ENCODE peak calls at places on chromosome 17, in ten cellular contexts. One of them, this sample, is unnamed.

GRCh38 chr17:16406742-16407674 is 8.4 kb upstream of the TRPV2 start:
- DNase-seq in heart right ventricle: peak; percentile 68
- DNase-seq in heart left ventricle: peak; percentile 79
- DNase-seq in fibroblast of mammary gland: no peak
- DNase-seq in neural crest cell: peak; percentile 59
- DNase-seq in fibroblast of the aortic adventitia: no peak
- DNase-seq in cardiac muscle cell: peak; percentile 60
- DNase-seq in thyroid gland: peak; percentile 41
- DNase-seq in activated B cell treated with CpG ODN at 0.5 μM for 24 hours: no peak
- DNase-seq in H9: peak; percentile 96
- DNase-seq in this sample: peak; percentile 77

GRCh38 chr17:40063034-40063765 is 435 bp downstream of the THRA start:
- DNase-seq in heart right ventricle: peak; percentile 61
- DNase-seq in heart left ventricle: peak; percentile 49
- DNase-seq in fibroblast of mammary gland: no peak
- DNase-seq in neural crest cell: peak; percentile 49
- DNase-seq in fibroblast of the aortic adventitia: no peak
- DNase-seq in cardiac muscle cell: peak; percentile 72
- DNase-seq in thyroid gland: peak; percentile 47
- DNase-seq in activated B cell treated with CpG ODN at 0.5 μM for 24 hours: no peak
- DNase-seq in H9: peak; percentile 83
- DNase-seq in this sample: peak; percentile 69

GRCh38 chr17:48546924-48547838 is 2.3 kb upstream of the HOXB2 start:
- DNase-seq in heart right ventricle: no peak
- DNase-seq in heart left ventricle: no peak
- DNase-seq in fibroblast of mammary gland: no peak
- DNase-seq in neural crest cell: no peak
- DNase-seq in fibroblast of the aortic adventitia: peak; percentile 93
- DNase-seq in cardiac muscle cell: no peak
- DNase-seq in thyroid gland: no peak
- DNase-seq in activated B cell treated with CpG ODN at 0.5 μM for 24 hours: no peak
- DNase-seq in H9: no peak
- DNase-seq in this sample: no peak

GRCh38 chr17:60305141-60305540 is 86.8 kb downstream of the USP32 start:
- DNase-seq in heart right ventricle: no peak
- DNase-seq in heart left ventricle: no peak
- DNase-seq in fibroblast of mammary gland: no peak
- DNase-seq in neural crest cell: no peak
- DNase-seq in fibroblast of the aortic adventitia: no peak
- DNase-seq in cardiac muscle cell: no peak
- DNase-seq in thyroid gland: no peak
- DNase-seq in activated B cell treated with CpG ODN at 0.5 μM for 24 hours: no peak
- DNase-seq in H9: no peak
- DNase-seq in this sample: no peak

GRCh38 chr17:39617446-39618251 is 9.1 kb upstream of the PPP1R1B start:
- DNase-seq in heart right ventricle: peak; percentile 71
- DNase-seq in heart left ventricle: peak; percentile 66
- DNase-seq in fibroblast of mammary gland: peak; percentile 20
- DNase-seq in neural crest cell: no peak
- DNase-seq in fibroblast of the aortic adventitia: peak; percentile 36
- DNase-seq in cardiac muscle cell: peak; percentile 57
- DNase-seq in thyroid gland: peak; percentile 81
- DNase-seq in activated B cell treated with CpG ODN at 0.5 μM for 24 hours: peak; percentile 69
- DNase-seq in H9: no peak
- DNase-seq in this sample: peak; percentile 58

GRCh38 chr17:17824119-17824779 is 12.5 kb downstream of the SREBF1 start:
- DNase-seq in heart right ventricle: no peak
- DNase-seq in heart left ventricle: no peak
- DNase-seq in fibroblast of mammary gland: no peak
- DNase-seq in neural crest cell: no peak
- DNase-seq in fibroblast of the aortic adventitia: no peak
- DNase-seq in cardiac muscle cell: no peak
- DNase-seq in thyroid gland: no peak
- DNase-seq in activated B cell treated with CpG ODN at 0.5 μM for 24 hours: no peak
- DNase-seq in H9: no peak
- DNase-seq in this sample: no peak

GRCh38 chr17:28748852-28749515 is 5.2 kb downstream of the TRAF4 start:
- DNase-seq in heart right ventricle: no peak
- DNase-seq in heart left ventricle: no peak
- DNase-seq in fibroblast of mammary gland: no peak
- DNase-seq in neural crest cell: no peak
- DNase-seq in fibroblast of the aortic adventitia: no peak
- DNase-seq in cardiac muscle cell: no peak
- DNase-seq in thyroid gland: no peak
- DNase-seq in activated B cell treated with CpG ODN at 0.5 μM for 24 hours: no peak
- DNase-seq in H9: peak; percentile 49
- DNase-seq in this sample: no peak

GRCh38 chr17:79659376-79659775 is 48.5 kb upstream of the RBFOX3 start:
- DNase-seq in heart right ventricle: no peak
- DNase-seq in heart left ventricle: no peak
- DNase-seq in fibroblast of mammary gland: no peak
- DNase-seq in neural crest cell: no peak
- DNase-seq in fibroblast of the aortic adventitia: no peak
- DNase-seq in cardiac muscle cell: no peak
- DNase-seq in thyroid gland: no peak
- DNase-seq in activated B cell treated with CpG ODN at 0.5 μM for 24 hours: no peak
- DNase-seq in H9: peak; percentile 17
- DNase-seq in this sample: no peak

GRCh38 chr17:34257299-34257985 is 2.4 kb downstream of the CCL2 start:
- DNase-seq in heart right ventricle: no peak
- DNase-seq in heart left ventricle: no peak
- DNase-seq in fibroblast of mammary gland: no peak
- DNase-seq in neural crest cell: no peak
- DNase-seq in fibroblast of the aortic adventitia: peak; percentile 36
- DNase-seq in cardiac muscle cell: no peak
- DNase-seq in thyroid gland: no peak
- DNase-seq in activated B cell treated with CpG ODN at 0.5 μM for 24 hours: no peak
- DNase-seq in H9: no peak
- DNase-seq in this sample: no peak

GRCh38 chr17:20935740-20936139 is 107.1 kb downstream of the USP22 start:
- DNase-seq in heart right ventricle: no peak
- DNase-seq in heart left ventricle: no peak
- DNase-seq in fibroblast of mammary gland: peak; percentile 85
- DNase-seq in neural crest cell: no peak
- DNase-seq in fibroblast of the aortic adventitia: peak; percentile 81
- DNase-seq in cardiac muscle cell: no peak
- DNase-seq in thyroid gland: no peak
- DNase-seq in activated B cell treated with CpG ODN at 0.5 μM for 24 hours: no peak
- DNase-seq in H9: no peak
- DNase-seq in this sample: no peak

GRCh38 chr17:82913304-82914043 is 73.7 kb upstream of the ZNF750 start:
- DNase-seq in heart right ventricle: no peak
- DNase-seq in heart left ventricle: no peak
- DNase-seq in fibroblast of mammary gland: no peak
- DNase-seq in neural crest cell: no peak
- DNase-seq in fibroblast of the aortic adventitia: no peak
- DNase-seq in cardiac muscle cell: peak; percentile 28
- DNase-seq in thyroid gland: peak; percentile 30
- DNase-seq in activated B cell treated with CpG ODN at 0.5 μM for 24 hours: no peak
- DNase-seq in H9: no peak
- DNase-seq in this sample: no peak

GRCh38 chr17:35841505-35841904 is 27.2 kb downstream of the HEATR9 start:
- DNase-seq in heart right ventricle: no peak
- DNase-seq in heart left ventricle: no peak
- DNase-seq in fibroblast of mammary gland: peak; percentile 38
- DNase-seq in neural crest cell: no peak
- DNase-seq in fibroblast of the aortic adventitia: peak; percentile 10
- DNase-seq in cardiac muscle cell: no peak
- DNase-seq in thyroid gland: no peak
- DNase-seq in activated B cell treated with CpG ODN at 0.5 μM for 24 hours: no peak
- DNase-seq in H9: no peak
- DNase-seq in this sample: no peak

GRCh38 chr17:76382305-76382802 is 2.1 kb upstream of the SPHK1 start:
- DNase-seq in heart right ventricle: no peak
- DNase-seq in heart left ventricle: no peak
- DNase-seq in fibroblast of mammary gland: no peak
- DNase-seq in neural crest cell: peak; percentile 85
- DNase-seq in fibroblast of the aortic adventitia: no peak
- DNase-seq in cardiac muscle cell: peak; percentile 77
- DNase-seq in thyroid gland: no peak
- DNase-seq in activated B cell treated with CpG ODN at 0.5 μM for 24 hours: no peak
- DNase-seq in H9: peak; percentile 82
- DNase-seq in this sample: peak; percentile 74

GRCh38 chr17:76383645-76384221 is 676 bp upstream of the SPHK1 start:
- DNase-seq in heart right ventricle: peak; percentile 65
- DNase-seq in heart left ventricle: peak; percentile 67
- DNase-seq in fibroblast of mammary gland: peak; percentile 53
- DNase-seq in neural crest cell: peak; percentile 45
- DNase-seq in fibroblast of the aortic adventitia: peak; percentile 58
- DNase-seq in cardiac muscle cell: peak; percentile 81
- DNase-seq in thyroid gland: peak; percentile 40
- DNase-seq in activated B cell treated with CpG ODN at 0.5 μM for 24 hours: peak; percentile 49
- DNase-seq in H9: peak; percentile 74
- DNase-seq in this sample: peak; percentile 59

GRCh38 chr17:76379646-76380376 is 4.6 kb upstream of the SPHK1 start:
- DNase-seq in heart right ventricle: no peak
- DNase-seq in heart left ventricle: no peak
- DNase-seq in fibroblast of mammary gland: no peak
- DNase-seq in neural crest cell: no peak
- DNase-seq in fibroblast of the aortic adventitia: no peak
- DNase-seq in cardiac muscle cell: no peak
- DNase-seq in thyroid gland: no peak
- DNase-seq in activated B cell treated with CpG ODN at 0.5 μM for 24 hours: no peak
- DNase-seq in H9: no peak
- DNase-seq in this sample: no peak

GRCh38 chr17:76382803-76383644 is 1.4 kb upstream of the SPHK1 start:
- DNase-seq in heart right ventricle: peak; percentile 55
- DNase-seq in heart left ventricle: no peak
- DNase-seq in fibroblast of mammary gland: peak; percentile 68
- DNase-seq in neural crest cell: peak; percentile 52
- DNase-seq in fibroblast of the aortic adventitia: peak; percentile 63
- DNase-seq in cardiac muscle cell: peak; percentile 63
- DNase-seq in thyroid gland: peak; percentile 52
- DNase-seq in activated B cell treated with CpG ODN at 0.5 μM for 24 hours: peak; percentile 40
- DNase-seq in H9: peak; percentile 86
- DNase-seq in this sample: peak; percentile 74

GRCh38 chr17:76381633-76382304 is 2.6 kb upstream of the SPHK1 start:
- DNase-seq in heart right ventricle: peak; percentile 26
- DNase-seq in heart left ventricle: no peak
- DNase-seq in fibroblast of mammary gland: no peak
- DNase-seq in neural crest cell: peak; percentile 23
- DNase-seq in fibroblast of the aortic adventitia: no peak
- DNase-seq in cardiac muscle cell: no peak
- DNase-seq in thyroid gland: no peak
- DNase-seq in activated B cell treated with CpG ODN at 0.5 μM for 24 hours: no peak
- DNase-seq in H9: peak; percentile 46
- DNase-seq in this sample: peak; percentile 32
- TF ChIP-seq CTCF in heart right ventricle: no peak
- TF ChIP-seq CTCF in heart left ventricle: no peak
- TF ChIP-seq CTCF in fibroblast of mammary gland: no peak
- TF ChIP-seq CTCF in neural crest cell: no peak
- TF ChIP-seq CTCF in fibroblast of the aortic adventitia: no peak
- TF ChIP-seq CTCF in cardiac muscle cell: no peak
- TF ChIP-seq CTCF in thyroid gland: no peak
- TF ChIP-seq CTCF in activated B cell treated with CpG ODN at 0.5 μM for 24 hours: no peak
- TF ChIP-seq CTCF in H9: no peak
- TF ChIP-seq CTCF in this sample: no peak

DNA sequence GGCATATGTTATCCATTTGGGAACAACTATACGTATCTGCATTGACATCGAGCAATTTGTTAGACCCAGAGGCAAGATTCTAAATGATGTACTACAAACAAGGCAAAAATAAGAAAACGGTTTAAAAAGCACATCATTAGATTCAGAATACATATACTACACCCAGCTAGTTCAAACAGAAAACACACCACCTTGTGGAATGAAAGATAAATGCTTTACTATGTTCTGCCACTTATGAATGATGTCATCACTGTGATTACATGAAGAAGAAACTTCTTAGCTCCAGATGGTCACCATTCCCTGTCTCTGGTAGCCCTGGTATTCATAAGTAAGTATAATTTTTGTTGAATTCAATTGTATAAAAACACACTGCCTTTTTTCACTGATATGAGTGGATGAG is 7.8 kb downstream of the NACA2 start:
- DNase-seq in heart right ventricle: no peak
- DNase-seq in heart left ventricle: no peak
- DNase-seq in fibroblast of mammary gland: peak; percentile 76
- DNase-seq in neural crest cell: no peak
- DNase-seq in fibroblast of the aortic adventitia: peak; percentile 56
- DNase-seq in cardiac muscle cell: peak; percentile 43
- DNase-seq in thyroid gland: no peak
- DNase-seq in activated B cell treated with CpG ODN at 0.5 μM for 24 hours: no peak
- DNase-seq in H9: no peak
- DNase-seq in this sample: no peak
- TF ChIP-seq CTCF in heart right ventricle: no peak
- TF ChIP-seq CTCF in heart left ventricle: no peak
- TF ChIP-seq CTCF in fibroblast of mammary gland: peak; percentile 52
- TF ChIP-seq CTCF in neural crest cell: peak; percentile 62
- TF ChIP-seq CTCF in fibroblast of the aortic adventitia: peak; percentile 21
- TF ChIP-seq CTCF in cardiac muscle cell: peak; percentile 35
- TF ChIP-seq CTCF in thyroid gland: no peak
- TF ChIP-seq CTCF in activated B cell treated with CpG ODN at 0.5 μM for 24 hours: no peak
- TF ChIP-seq CTCF in H9: peak; percentile 45
- TF ChIP-seq CTCF in this sample: no peak

DNA sequence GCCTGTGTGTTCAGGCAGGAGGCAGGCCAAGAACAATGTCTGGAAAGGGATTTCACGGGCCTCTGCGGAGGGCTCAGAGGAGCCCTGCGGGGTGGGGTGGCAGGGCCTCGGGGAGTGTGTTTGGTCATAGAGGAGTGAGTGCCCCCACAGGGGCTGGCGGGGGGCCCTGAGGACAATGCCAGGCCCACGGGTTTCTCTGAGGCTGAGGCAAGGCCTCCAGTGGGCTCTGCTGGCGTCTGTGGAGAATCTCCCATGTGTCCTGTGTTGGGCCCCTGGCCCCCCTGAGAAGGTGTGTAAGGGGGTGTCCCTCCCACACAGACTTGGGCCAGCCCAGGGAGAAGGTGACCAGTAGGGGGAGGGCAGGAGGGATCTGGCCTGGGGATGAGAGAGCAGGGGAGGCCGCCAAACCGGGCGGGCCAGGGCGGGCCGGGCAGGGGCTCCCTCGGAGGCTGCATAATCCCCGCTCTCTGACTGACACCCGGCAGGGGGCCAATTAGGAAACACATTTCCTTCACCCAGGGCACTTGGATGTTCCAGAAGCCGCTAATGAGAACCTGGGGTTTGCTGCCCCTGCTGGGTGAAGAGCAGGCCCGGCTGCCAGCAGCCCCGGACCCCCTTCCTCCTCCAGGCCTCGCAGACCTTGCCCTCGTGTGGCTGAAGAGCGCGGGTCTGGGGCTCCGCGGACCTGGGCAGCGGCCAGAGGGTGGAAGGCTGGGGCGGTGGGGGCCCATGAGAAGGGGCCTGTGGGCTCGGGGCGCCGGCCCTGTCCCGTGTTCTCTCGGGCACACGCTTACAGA is 204.2 kb downstream of the NTN1 start:
- DNase-seq in heart right ventricle: no peak
- DNase-seq in heart left ventricle: no peak
- DNase-seq in fibroblast of mammary gland: no peak
- DNase-seq in neural crest cell: no peak
- DNase-seq in fibroblast of the aortic adventitia: no peak
- DNase-seq in cardiac muscle cell: no peak
- DNase-seq in thyroid gland: no peak
- DNase-seq in activated B cell treated with CpG ODN at 0.5 μM for 24 hours: no peak
- DNase-seq in H9: peak; percentile 88
- DNase-seq in this sample: no peak
- TF ChIP-seq CTCF in heart right ventricle: no peak
- TF ChIP-seq CTCF in heart left ventricle: peak; percentile 10
- TF ChIP-seq CTCF in fibroblast of mammary gland: no peak
- TF ChIP-seq CTCF in neural crest cell: peak; percentile 41
- TF ChIP-seq CTCF in fibroblast of the aortic adventitia: no peak
- TF ChIP-seq CTCF in cardiac muscle cell: peak; percentile 3
- TF ChIP-seq CTCF in thyroid gland: no peak
- TF ChIP-seq CTCF in activated B cell treated with CpG ODN at 0.5 μM for 24 hours: no peak
- TF ChIP-seq CTCF in H9: peak; percentile 61
- TF ChIP-seq CTCF in this sample: no peak

GRCh38 chr17:5793157-5793556 is 208.8 kb upstream of the NLRP1 start:
- DNase-seq in heart right ventricle: no peak
- DNase-seq in heart left ventricle: no peak
- DNase-seq in fibroblast of mammary gland: no peak
- DNase-seq in neural crest cell: no peak
- DNase-seq in fibroblast of the aortic adventitia: no peak
- DNase-seq in cardiac muscle cell: no peak
- DNase-seq in thyroid gland: no peak
- DNase-seq in activated B cell treated with CpG ODN at 0.5 μM for 24 hours: no peak
- DNase-seq in H9: no peak
- DNase-seq in this sample: no peak
- TF ChIP-seq CTCF in heart right ventricle: no peak
- TF ChIP-seq CTCF in heart left ventricle: no peak
- TF ChIP-seq CTCF in fibroblast of mammary gland: peak; percentile 16
- TF ChIP-seq CTCF in neural crest cell: peak; percentile 48
- TF ChIP-seq CTCF in fibroblast of the aortic adventitia: peak; percentile 34
- TF ChIP-seq CTCF in cardiac muscle cell: no peak
- TF ChIP-seq CTCF in thyroid gland: no peak
- TF ChIP-seq CTCF in activated B cell treated with CpG ODN at 0.5 μM for 24 hours: no peak
- TF ChIP-seq CTCF in H9: peak; percentile 54
- TF ChIP-seq CTCF in this sample: no peak

This sample was measured in nephron progenitor cell.